ENCODE peak calls at places on chromosomes 13 and 19, in seven cellular contexts. Z is astrocyte, O is endodermal cell, G is IMR-90, W is mammary epithelial cell, E is H9, Q is DND-41. K is an unnamed sample. For H3K9me3 and H3K4me1, the result is how much of the 10 kb centered on the place peaks cover.

GRCh38 chr19:1467228-1467511 is 11.8 kb downstream of the C19orf25 start:
- DNase-seq in Z (no peak), O (no peak), G (no peak), W (no peak), E (no peak), Q (no peak), K (no peak)

GRCh38 chr19:55637534-55637933 is 3.3 kb upstream of the ZNF580 start:
- DNase-seq in Z (no peak), O (no peak), G (no peak), W (no peak), E (no peak), Q (no peak), K (no peak)

GRCh38 chr13:113567681-113568080 is 16.9 kb upstream of the TFDP1 start:
- DNase-seq in Z (no peak), O (peak), G (no peak), W (no peak), E (no peak), Q (no peak), K (no peak)

GRCh38 chr19:19782783-19783182 is 38.8 kb downstream of the ZNF506 start:
- DNase-seq in Z (no peak), O (no peak), G (no peak), W (no peak), E (no peak), Q (no peak), K (no peak)

GRCh38 chr19:571127-571974 is 1.0 kb upstream of the BSG start:
- DNase-seq in Z (peak), O (peak), G (peak), W (no peak), E (peak), Q (peak), K (peak)

GRCh38 chr13:28601581-28601980 is 57.3 kb upstream of the POMP start:
- DNase-seq in Z (no peak), O (no peak), G (no peak), W (no peak), E (no peak), Q (no peak), K (no peak)

GRCh38 chr13:60226507-60226906 is 62.8 kb upstream of the DIAPH3 start:
- DNase-seq in Z (peak), O (peak), G (peak), W (peak), E (peak), Q (no peak), K (peak)

GRCh38 chr19:33797821-33798633 is 1.4 kb downstream of the KCTD15 start:
- DNase-seq in Z (peak), O (peak), G (peak), W (peak), E (peak), Q (no peak), K (no peak)

GRCh38 chr19:13063461-13064091 is 39.1 kb downstream of the LYL1 start:
- DNase-seq in Z (no peak), O (no peak), G (no peak), W (no peak), E (no peak), Q (no peak), K (no peak)

GRCh38 chr13:40064723-40065122 is 409.3 kb downstream of the COG6 start:
- DNase-seq in Z (peak), O (no peak), G (peak), W (peak), E (no peak), Q (no peak), K (no peak)

GRCh38 chr13:95007322-95007721 is 293.9 kb downstream of the ABCC4 start:
- DNase-seq in Z (no peak), O (peak), G (no peak), W (no peak), E (no peak), Q (no peak), K (no peak)

GRCh38 chr13:26558074-26558805 is 757 bp downstream of the WASF3 start:
- DNase-seq in Z (peak), O (peak), G (peak), W (peak), E (no peak), Q (no peak), K (no peak)

GRCh38 chr19:55503447-55504251 is 15.4 kb downstream of the SSC5D start:
- DNase-seq in Z (peak), O (peak), G (peak), W (peak), E (peak), Q (peak), K (peak)

GRCh38 chr13:44493213-44493812 is 82.8 kb downstream of the TSC22D1 start:
- DNase-seq in Z (no peak), O (no peak), G (no peak), W (no peak), E (no peak), Q (no peak), K (no peak)
- H3K9ac ChIP-seq in Z (no peak), O (no peak), G (no peak), W (no peak), E (peak), Q (no peak), K (no peak)

DNA sequence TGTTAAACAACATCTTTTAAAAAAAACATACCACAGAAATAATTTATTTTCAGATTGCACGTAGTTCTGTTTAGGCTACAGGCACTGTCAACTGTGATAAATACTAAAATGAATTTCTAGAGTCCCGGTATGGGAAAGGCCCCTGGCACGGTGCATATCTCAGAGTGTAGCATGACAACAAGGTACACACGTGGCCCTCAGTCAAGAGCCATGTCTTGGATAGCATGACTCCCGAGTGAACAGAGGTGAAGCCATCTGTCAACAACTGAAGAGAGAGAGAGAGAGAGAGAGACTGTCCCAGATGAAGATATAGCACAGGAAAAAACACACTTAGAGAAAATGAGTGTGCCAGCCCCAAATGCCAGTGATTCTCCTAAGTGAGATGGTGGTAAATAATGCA is 297.4 kb downstream of the MYO16 start:
- DNase-seq in Z (no peak), O (no peak), G (no peak), W (no peak), E (no peak), Q (no peak), K (no peak)
- H3K9me3 ChIP-seq in Z (under half), O (under half), G (under half), W (under half), E (under half), Q (under half), K (under half)

GRCh38 chr13:43763143-43763759 is 23.5 kb downstream of the ENOX1 start:
- DNase-seq in Z (no peak), O (no peak), G (no peak), W (no peak), E (no peak), Q (no peak), K (no peak)

GRCh38 chr13:43766766-43767165 is 20.0 kb downstream of the ENOX1 start:
- DNase-seq in Z (no peak), O (no peak), G (no peak), W (no peak), E (no peak), Q (no peak), K (no peak)

GRCh38 chr13:43769552-43769951 is 17.2 kb downstream of the ENOX1 start:
- DNase-seq in Z (no peak), O (no peak), G (no peak), W (no peak), E (no peak), Q (no peak), K (no peak)

GRCh38 chr13:43764349-43764748 is 22.4 kb downstream of the ENOX1 start:
- DNase-seq in Z (no peak), O (no peak), G (no peak), W (no peak), E (no peak), Q (no peak), K (no peak)

DNA sequence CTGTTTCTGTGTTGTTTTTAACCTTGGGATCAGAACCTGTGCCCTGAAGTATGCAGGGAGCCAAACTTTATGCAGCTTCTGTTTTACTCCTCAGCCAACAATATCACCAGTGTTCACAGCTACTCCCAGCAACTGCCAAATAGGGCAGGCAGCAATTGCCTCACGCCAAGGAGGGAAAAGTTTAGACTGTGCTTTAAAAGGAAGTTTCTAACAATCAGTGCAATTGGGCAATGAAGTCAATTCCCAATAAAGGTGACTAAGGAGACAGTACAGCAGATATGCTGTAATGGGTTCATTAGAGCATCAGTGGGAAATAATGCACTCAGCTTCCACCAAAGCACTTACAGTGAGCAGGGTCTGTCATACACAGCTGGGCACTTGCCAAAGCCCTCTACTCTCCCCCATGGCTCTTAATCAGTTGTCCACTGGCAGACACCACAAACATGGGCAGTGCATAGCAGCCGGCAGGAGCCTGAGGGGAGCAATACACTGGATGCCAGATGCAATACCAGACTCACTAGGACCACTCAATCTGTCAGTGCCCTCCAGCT is 19.3 kb downstream of the ENOX1 start:
- DNase-seq in Z (no peak), O (no peak), G (no peak), W (no peak), E (no peak), Q (no peak), K (no peak)
- H3K4me1 ChIP-seq in Z (under half), O (under half), G (under half), W (under half), E (under half), Q (under half), K (under half)

GRCh38 chr19:46717716-46718143 is 816 bp upstream of the PRKD2 start:
- DNase-seq in Z (no peak), O (no peak), G (no peak), W (no peak), E (no peak), Q (no peak), K (peak)
- H3K9ac ChIP-seq in Z (peak), O (no peak), G (peak), W (no peak), E (no peak), Q (peak), K (peak)

DNA sequence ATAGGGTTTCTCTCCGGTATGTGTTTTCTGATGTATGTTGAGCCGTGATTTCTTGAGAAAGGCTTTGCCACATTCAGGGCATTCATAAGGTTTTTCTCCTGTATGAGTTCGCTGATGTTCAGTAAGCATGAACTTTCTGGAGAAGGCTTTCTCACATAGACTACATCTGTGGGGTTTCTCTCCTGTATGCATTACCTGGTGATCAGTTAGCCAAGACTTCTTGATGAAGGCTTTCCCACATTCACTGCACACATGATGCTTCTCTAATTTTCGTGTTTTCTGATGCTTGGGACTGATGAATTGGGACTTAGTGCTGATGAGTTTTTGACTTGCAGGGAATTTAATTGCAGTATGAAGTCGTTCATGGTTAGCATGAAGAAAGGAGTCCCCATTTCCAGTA is 21.1 kb downstream of the ZNF350 start:
- DNase-seq in Z (no peak), O (no peak), G (no peak), W (no peak), E (no peak), Q (no peak), K (no peak)
- H3K9me3 ChIP-seq in Z (under half), O (half or more), G (half or more), W (under half), E (under half), Q (under half), K (under half)

K was measured in Karpas-422.